ENCODE peak calls at places on chromosome 6, in eight cellular contexts. F is substantia nigra; N is mucosa of gallbladder; G is CD4-positive, alpha-beta memory T cell; J is stomach; M is spleen; D is stimulated activated CD4-positive, alpha-beta T cell treated with anti-CD3 and anti-CD28 coated beads, Interleukin-15, amount 100 ng/mL, for 24 hours; O is heart right ventricle. S is an unnamed sample.

GRCh38 chr6:14187408-14187807 is 69.8 kb downstream of the CD83 start:
- DNase-seq in F (no peak), N (no peak), G (no peak), J (no peak), M (no peak), D (no peak), O (no peak), S (no peak)

GRCh38 chr6:13946506-13946905 is 21.8 kb downstream of the RNF182 start:
- DNase-seq in F (no peak), N (no peak), G (no peak), J (no peak), M (no peak), D (no peak), O (no peak), S (no peak)

GRCh38 chr6:138278326-138278725 is 60.0 kb upstream of the PBOV1 start:
- DNase-seq in F (peak), N (no peak), G (no peak), J (no peak), M (no peak), D (no peak), O (no peak), S (no peak)

GRCh38 chr6:84411060-84411629 is 183.7 kb upstream of the CEP162 start:
- DNase-seq in F (no peak), N (no peak), G (no peak), J (no peak), M (no peak), D (no peak), O (no peak), S (no peak)

GRCh38 chr6:140303218-140303949 is 928.9 kb upstream of the CITED2 start:
- DNase-seq in F (no peak), N (no peak), G (no peak), J (no peak), M (no peak), D (no peak), O (no peak), S (no peak)

GRCh38 chr6:157392927-157393666 is 12.1 kb downstream of the ZDHHC14 start:
- DNase-seq in F (no peak), N (no peak), G (no peak), J (peak), M (no peak), D (no peak), O (no peak), S (no peak)

GRCh38 chr6:109305028-109305427 is 77.2 kb downstream of the CD164 start:
- DNase-seq in F (no peak), N (no peak), G (no peak), J (no peak), M (no peak), D (no peak), O (no peak), S (no peak)

GRCh38 chr6:5403619-5404018 is 142.3 kb downstream of the FARS2 start:
- DNase-seq in F (no peak), N (no peak), G (no peak), J (no peak), M (no peak), D (no peak), O (no peak), S (no peak)

GRCh38 chr6:38510205-38510604 is 129.5 kb downstream of the BTBD9 start:
- DNase-seq in F (no peak), N (no peak), G (no peak), J (no peak), M (no peak), D (no peak), O (no peak), S (no peak)

GRCh38 chr6:146312606-146313005 is 231.0 kb upstream of the RAB32 start:
- DNase-seq in F (no peak), N (no peak), G (no peak), J (no peak), M (no peak), D (no peak), O (no peak), S (no peak)

GRCh38 chr6:12962995-12963394 is 246.4 kb downstream of the PHACTR1 start:
- DNase-seq in F (no peak), N (no peak), G (no peak), J (no peak), M (no peak), D (no peak), O (no peak), S (no peak)

GRCh38 chr6:86775893-86776292 is 161.4 kb upstream of the HTR1E start:
- DNase-seq in F (no peak), N (no peak), G (no peak), J (no peak), M (no peak), D (no peak), O (no peak), S (no peak)

GRCh38 chr6:35668708-35669440 is 19.8 kb downstream of the FKBP5 start:
- DNase-seq in F (no peak), N (no peak), G (no peak), J (no peak), M (no peak), D (no peak), O (no peak), S (no peak)

GRCh38 chr6:39378175-39378889 is 55.8 kb upstream of the KCNK16 start:
- DNase-seq in F (no peak), N (no peak), G (no peak), J (no peak), M (no peak), D (no peak), O (no peak), S (no peak)

GRCh38 chr6:134870677-134871498 is 79.0 kb downstream of the ALDH8A1 start:
- DNase-seq in F (no peak), N (no peak), G (no peak), J (no peak), M (no peak), D (no peak), O (no peak), S (no peak)

GRCh38 chr6:51644426-51644825 is 443.0 kb downstream of the PKHD1 start:
- DNase-seq in F (no peak), N (no peak), G (no peak), J (no peak), M (no peak), D (no peak), O (no peak), S (no peak)

GRCh38 chr6:134517145-134517658 is 199.3 kb upstream of the SGK1 start:
- DNase-seq in F (peak), N (peak), G (no peak), J (peak), M (peak), D (no peak), O (peak), S (no peak)

GRCh38 chr6:151731313-151731712 is 76.2 kb upstream of the ESR1 start:
- DNase-seq in F (no peak), N (no peak), G (no peak), J (no peak), M (no peak), D (no peak), O (no peak), S (no peak)

GRCh38 chr6:126696921-126697693 is 357.2 kb downstream of the CENPW start:
- DNase-seq in F (no peak), N (no peak), G (no peak), J (no peak), M (no peak), D (no peak), O (no peak), S (no peak)

GRCh38 chr6:36986704-36987047 is 680 bp upstream of the MTCH1 start:
- DNase-seq in F (no peak), N (no peak), G (no peak), J (no peak), M (no peak), D (no peak), O (no peak), S (no peak)

GRCh38 chr6:15305909-15306308 is 60.0 kb downstream of the JARID2 start:
- DNase-seq in F (no peak), N (no peak), G (no peak), J (no peak), M (no peak), D (no peak), O (no peak), S (no peak)

GRCh38 chr6:101083533-101084172 is 202.5 kb upstream of the ASCC3 start:
- DNase-seq in F (no peak), N (no peak), G (no peak), J (no peak), M (no peak), D (no peak), O (no peak), S (no peak)

GRCh38 chr6:137117605-137118004 is 55.8 kb downstream of the IL22RA2 start:
- DNase-seq in F (peak), N (no peak), G (no peak), J (no peak), M (no peak), D (no peak), O (no peak), S (no peak)

GRCh38 chr6:166738778-166739654 is 112.0 kb upstream of the RPS6KA2 start:
- DNase-seq in F (no peak), N (no peak), G (no peak), J (no peak), M (no peak), D (no peak), O (no peak), S (no peak)

GRCh38 chr6:136646377-136646776 is 96.2 kb upstream of the MAP7 start:
- DNase-seq in F (no peak), N (no peak), G (no peak), J (no peak), M (no peak), D (no peak), O (no peak), S (no peak)

GRCh38 chr6:76166874-76167273 is 94.4 kb upstream of the IMPG1 start:
- DNase-seq in F (no peak), N (no peak), G (no peak), J (no peak), M (no peak), D (no peak), O (no peak), S (no peak)